ENCODE peak calls at places on chromosomes 12 and 14, in four cellular contexts. S, B, G and O are unnamed samples.

GRCh38 chr14:99688210-99688581 is 4.1 kb downstream of the CYP46A1 start:
- DNase-seq in S (no peak), B (no peak), G (no peak), O (no peak)

GRCh38 chr14:68628605-68629310 is 164.1 kb downstream of the ZFP36L1 start:
- DNase-seq in S (no peak), B (no peak), G (no peak), O (no peak)

GRCh38 chr12:114913871-114914801 is 230.2 kb upstream of the TBX3 start:
- DNase-seq in S (no peak), B (no peak), G (no peak), O (no peak)

GRCh38 chr14:100271247-100271939 is 32.4 kb downstream of the YY1 start:
- DNase-seq in S (no peak), B (peak; percentile 21), G (peak; percentile 48), O (no peak)

GRCh38 chr12:76024942-76025600 is 6.5 kb downstream of the PHLDA1 start:
- DNase-seq in S (no peak), B (no peak), G (peak; percentile 93), O (no peak)

GRCh38 chr12:62618948-62619347 is 152.3 kb downstream of the MON2 start:
- DNase-seq in S (no peak), B (no peak), G (no peak), O (no peak)

GRCh38 chr12:116376354-116377193 is 99.1 kb upstream of the MED13L start:
- DNase-seq in S (no peak), B (no peak), G (peak; percentile 89), O (no peak)

GRCh38 chr14:35557221-35557747 is 23.3 kb downstream of the INSM2 start:
- DNase-seq in S (no peak), B (no peak), G (no peak), O (no peak)

GRCh38 chr14:106586098-106586704 is 1059.8 kb downstream of the TMEM121 start:
- DNase-seq in S (no peak), B (peak; percentile 55), G (no peak), O (no peak)

GRCh38 chr14:69711471-69712216 is 55.3 kb upstream of the SRSF5 start:
- DNase-seq in S (no peak), B (no peak), G (no peak), O (no peak)

GRCh38 chr14:91575469-91576208 is 65.5 kb upstream of the PPP4R3A start:
- DNase-seq in S (no peak), B (no peak), G (no peak), O (no peak)
- H3K4me3 ChIP-seq in S (no peak overlapping the region), B (no peak overlapping the region), G (no peak overlapping the region), O (no peak overlapping the region)

GRCh38 chr12:113727651-113728061 is 238.5 kb downstream of the RBM19 start:
- DNase-seq in S (no peak), B (no peak), G (peak; percentile 78), O (no peak)
- TF ChIP-seq CTCF in S (no peak), B (no peak), G (no peak), O (no peak)

DNA sequence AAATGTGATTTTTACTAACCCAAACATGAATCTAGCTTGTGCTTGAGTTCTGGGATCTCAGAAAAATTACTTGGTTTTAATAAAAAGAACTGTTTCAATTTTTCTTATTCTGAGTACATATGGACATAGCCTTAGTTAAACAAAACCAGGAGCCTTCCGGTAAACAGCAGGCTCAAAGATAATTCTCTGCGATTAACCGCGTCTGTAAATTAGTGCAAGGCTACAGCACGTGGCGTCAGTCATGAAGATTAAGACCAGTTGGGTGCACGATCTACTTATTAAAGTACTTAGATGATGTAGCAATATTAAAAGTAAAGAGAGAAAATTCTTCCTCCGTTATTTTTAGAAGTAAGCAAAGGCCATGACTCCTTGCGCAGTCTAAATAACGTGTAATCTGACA is 707 bp downstream of the KCNJ8 start:
- DNase-seq in S (no peak), B (no peak), G (peak; percentile 39), O (no peak)
- H3K4me3 ChIP-seq in S (peak overlapping the region; percentile 47), B (no peak overlapping the region), G (peak overlapping the region; percentile 73), O (peak overlapping the region; percentile 79)

DNA sequence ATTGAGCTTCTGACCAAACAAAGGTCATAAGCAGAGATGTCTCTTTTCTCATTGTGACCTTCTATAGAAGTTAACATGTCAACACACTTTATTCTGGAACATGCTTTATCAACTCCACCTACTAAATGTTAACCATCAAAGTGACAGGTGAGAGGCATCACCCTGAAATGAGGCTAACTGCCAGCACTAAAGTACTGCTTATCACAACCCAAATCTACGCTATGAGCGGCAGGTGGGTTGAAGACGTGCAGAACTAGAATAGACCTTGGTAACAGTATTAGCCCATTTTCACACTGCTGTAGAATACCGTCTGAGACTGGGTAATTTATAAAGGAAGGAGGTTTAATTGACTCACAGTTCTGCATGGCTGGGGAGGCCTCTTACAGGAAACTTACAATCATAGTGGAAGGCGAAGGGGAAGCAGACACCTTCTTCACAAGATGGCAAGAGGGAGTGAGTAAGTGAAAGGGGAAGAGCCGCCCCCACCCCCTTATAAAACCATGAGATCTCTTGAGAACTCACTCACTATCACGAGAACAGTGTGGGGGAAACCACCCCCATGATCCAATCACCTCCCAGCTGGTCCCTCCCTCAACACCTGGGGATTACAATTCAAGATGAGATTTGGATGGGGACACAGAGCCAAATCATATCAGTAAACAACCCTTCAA is 359.0 kb downstream of the SEC23A start:
- DNase-seq in S (no peak), B (no peak), G (no peak), O (no peak)
- TF ChIP-seq CTCF in S (no peak), B (no peak), G (no peak), O (no peak)

DNA sequence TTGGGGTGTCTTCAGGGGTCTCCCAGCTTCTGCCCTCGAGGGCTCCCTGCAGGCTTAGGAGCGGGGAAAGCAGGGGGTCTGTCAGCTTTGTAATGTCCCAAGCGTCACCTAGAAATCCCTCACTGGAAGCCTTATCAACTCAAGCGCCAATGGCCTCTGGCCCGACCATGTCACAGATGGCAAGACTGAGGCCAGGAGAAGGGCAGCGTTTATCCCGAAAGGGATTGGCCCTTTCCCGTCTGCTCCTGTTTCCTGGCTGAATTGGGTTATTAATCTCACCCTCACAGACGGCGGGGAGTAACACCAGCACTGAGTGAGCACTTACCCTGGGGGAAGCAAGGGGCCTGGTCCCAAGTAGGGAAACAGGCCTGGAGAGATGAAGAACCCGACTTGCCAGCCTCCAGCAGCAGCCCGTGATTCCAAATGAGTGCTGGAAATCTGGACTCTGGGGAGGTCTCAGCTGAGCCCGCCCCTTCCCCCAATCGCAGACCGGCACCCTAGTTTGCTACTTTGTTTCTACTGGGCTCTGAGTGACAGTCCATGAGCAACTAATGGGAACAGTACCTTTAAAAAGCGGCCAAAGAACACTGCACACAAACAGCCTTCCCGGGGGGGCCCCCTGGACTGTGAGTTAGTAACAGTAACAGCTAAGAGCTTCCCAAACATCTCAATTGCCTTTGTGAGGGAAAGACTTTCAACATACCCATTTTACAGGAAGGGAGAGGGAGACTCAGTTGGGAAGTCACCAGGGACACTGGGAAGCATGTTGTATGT is 2.1 kb upstream of the NCOR2 start:
- DNase-seq in S (no peak), B (no peak), G (no peak), O (no peak)
- H3K4me3 ChIP-seq in S (no peak overlapping the region), B (no peak overlapping the region), G (no peak overlapping the region), O (no peak overlapping the region)

GRCh38 chr12:15534870-15535269 is 212.6 kb downstream of the PTPRO start:
- DNase-seq in S (no peak), B (no peak), G (peak; percentile 48), O (no peak)

GRCh38 chr12:15530361-15530760 is 208.1 kb downstream of the PTPRO start:
- DNase-seq in S (no peak), B (no peak), G (no peak), O (no peak)

GRCh38 chr12:15535287-15535895 is 213.1 kb downstream of the PTPRO start:
- DNase-seq in S (no peak), B (no peak), G (peak; percentile 47), O (no peak)

GRCh38 chr12:15534322-15534721 is 212.0 kb downstream of the PTPRO start:
- DNase-seq in S (no peak), B (no peak), G (peak; percentile 38), O (no peak)

GRCh38 chr12:15532364-15532977 is 210.2 kb downstream of the PTPRO start:
- DNase-seq in S (no peak), B (peak; percentile 21), G (peak; percentile 84), O (peak; percentile 76)
- TF ChIP-seq CTCF in S (peak; percentile 49), B (peak; percentile 28), G (peak; percentile 73), O (peak; percentile 66)

GRCh38 chr12:88468546-88468945 is 111.7 kb downstream of the KITLG start:
- DNase-seq in S (no peak), B (no peak), G (peak; percentile 90), O (no peak)

GRCh38 chr12:88469136-88469535 is 111.1 kb downstream of the KITLG start:
- DNase-seq in S (no peak), B (no peak), G (peak; percentile 16), O (no peak)

GRCh38 chr12:88472775-88473174 is 107.5 kb downstream of the KITLG start:
- DNase-seq in S (no peak), B (no peak), G (peak; percentile 53), O (no peak)

GRCh38 chr12:88471641-88472040 is 108.6 kb downstream of the KITLG start:
- DNase-seq in S (no peak), B (no peak), G (peak; percentile 92), O (no peak)

DNA sequence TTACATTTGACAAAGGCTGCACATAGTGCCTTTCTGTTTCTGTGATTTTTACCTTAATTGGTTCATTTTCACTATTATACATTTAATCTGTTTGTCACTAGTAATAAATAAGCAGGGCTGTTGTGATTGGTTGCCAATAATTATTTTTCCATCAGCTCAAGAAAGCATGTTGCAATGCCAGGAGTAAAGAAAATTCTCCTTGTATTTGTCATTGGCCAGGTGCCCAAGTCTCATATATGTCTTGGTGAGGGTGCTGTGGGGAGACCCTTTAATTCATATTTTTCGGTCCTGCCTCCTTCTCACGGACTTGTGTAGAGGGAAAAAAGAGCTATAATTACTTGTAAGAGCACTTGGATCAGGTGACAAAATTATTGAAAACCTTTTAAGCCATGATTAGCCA is 108.0 kb downstream of the KITLG start:
- DNase-seq in S (no peak), B (no peak), G (peak; percentile 40), O (no peak)
- H3K4me3 ChIP-seq in S (no peak overlapping the region), B (no peak overlapping the region), G (no peak overlapping the region), O (no peak overlapping the region)

GRCh38 chr14:24310666-24311604 is at the start of gene LTB4R:
- DNase-seq in S (no peak), B (no peak), G (peak; percentile 70), O (peak; percentile 81)
- TF ChIP-seq CTCF in S (peak; percentile 34), B (no peak), G (peak; percentile 26), O (peak; percentile 21)